ENCODE peak calls at places on chromosomes 16 and 17, in four cellular contexts. O is cardiac fibroblast, G is fibroblast of pulmonary artery, X is fibroblast of mammary gland. R is an unnamed sample.

GRCh38 chr17:4934173-4934979 is 2.3 kb downstream of the GP1BA start:
- DNase-seq in O (peak), G (peak), X (peak), R (peak)

GRCh38 chr16:51056331-51056730 is 94.7 kb downstream of the SALL1 start:
- DNase-seq in O (no peak), G (no peak), X (no peak), R (no peak)

GRCh38 chr16:4021070-4021779 is 95.0 kb downstream of the ADCY9 start:
- DNase-seq in O (no peak), G (no peak), X (no peak), R (peak)

GRCh38 chr17:76841776-76842405 is 26.3 kb upstream of the MGAT5B start:
- DNase-seq in O (no peak), G (no peak), X (no peak), R (no peak)

GRCh38 chr16:68711421-68712139 is 25.5 kb upstream of the CDH1 start:
- DNase-seq in O (no peak), G (no peak), X (no peak), R (no peak)

GRCh38 chr17:82956726-82957468 is 117.1 kb upstream of the ZNF750 start:
- DNase-seq in O (no peak), G (no peak), X (no peak), R (no peak)

GRCh38 chr16:51139568-51139967 is 11.5 kb downstream of the SALL1 start:
- DNase-seq in O (no peak), G (no peak), X (no peak), R (no peak)

GRCh38 chr16:68374961-68375660 is 64.3 kb downstream of the PRMT7 start:
- DNase-seq in O (no peak), G (no peak), X (no peak), R (no peak)

GRCh38 chr17:65294184-65294719 is 157.1 kb downstream of the RGS9 start:
- DNase-seq in O (peak), G (peak), X (peak), R (peak)

GRCh38 chr16:31868164-31868563 is 5.4 kb upstream of the ZNF267 start:
- DNase-seq in O (no peak), G (no peak), X (no peak), R (no peak)

GRCh38 chr16:86901483-86901882 is 323.1 kb downstream of the FOXL1 start:
- DNase-seq in O (peak), G (peak), X (peak), R (peak)

GRCh38 chr17:82679586-82680465 is 18.7 kb downstream of the RAB40B start:
- DNase-seq in O (no peak), G (no peak), X (no peak), R (no peak)

GRCh38 chr17:2964370-2964769 is 99.0 kb downstream of the OR1D5 start:
- DNase-seq in O (no peak), G (no peak), X (no peak), R (no peak)

DNA sequence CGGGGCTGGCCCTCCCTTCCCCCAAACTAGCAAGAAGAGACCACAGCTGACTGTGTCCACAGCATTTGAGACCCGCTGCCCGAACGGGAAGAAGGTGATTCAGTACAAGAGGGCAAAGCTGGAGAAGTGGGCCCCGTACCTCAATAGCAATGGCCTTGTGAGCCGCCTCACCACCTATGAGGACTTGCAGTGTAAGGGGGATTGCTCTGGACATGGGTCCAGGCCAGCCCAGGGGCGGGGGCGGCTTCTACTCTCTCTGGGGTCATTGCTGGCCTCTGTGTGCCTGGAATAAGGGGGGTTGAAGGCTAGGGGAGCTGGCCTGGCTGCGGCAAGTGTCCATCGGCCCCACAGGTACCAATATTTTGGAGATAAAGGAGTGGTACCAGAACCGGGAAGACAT is 12.9 kb upstream of the KATNB1 start:
- DNase-seq in O (no peak), G (no peak), X (no peak), R (no peak)
- TF ChIP-seq CTCF in O (no peak), G (no peak), X (no peak), R (no peak)

GRCh38 chr16:21698169-21699032 is 34.6 kb downstream of the OTOA start:
- DNase-seq in O (no peak), G (no peak), X (no peak), R (no peak)
- TF ChIP-seq CTCF in O (no peak), G (no peak), X (no peak), R (no peak)

DNA sequence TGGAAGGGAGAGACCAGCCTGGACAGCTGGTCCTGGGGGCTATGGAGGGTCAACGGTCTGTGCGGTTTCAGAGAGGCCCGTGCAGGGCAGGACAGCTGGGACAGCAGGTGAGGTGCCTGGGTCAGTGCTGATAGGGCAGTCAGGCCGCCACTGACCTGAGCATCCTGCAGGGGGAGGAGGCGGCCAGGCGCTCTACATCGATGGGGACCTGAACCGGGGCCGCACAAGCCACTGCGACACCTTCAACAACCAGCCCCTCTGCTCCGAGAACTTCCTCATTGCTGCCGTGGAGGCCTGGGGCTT is 13.2 kb upstream of the ATP6V0C start:
- DNase-seq in O (no peak), G (no peak), X (no peak), R (no peak)
- TF ChIP-seq CTCF in O (no peak), G (no peak), X (peak), R (no peak)

DNA sequence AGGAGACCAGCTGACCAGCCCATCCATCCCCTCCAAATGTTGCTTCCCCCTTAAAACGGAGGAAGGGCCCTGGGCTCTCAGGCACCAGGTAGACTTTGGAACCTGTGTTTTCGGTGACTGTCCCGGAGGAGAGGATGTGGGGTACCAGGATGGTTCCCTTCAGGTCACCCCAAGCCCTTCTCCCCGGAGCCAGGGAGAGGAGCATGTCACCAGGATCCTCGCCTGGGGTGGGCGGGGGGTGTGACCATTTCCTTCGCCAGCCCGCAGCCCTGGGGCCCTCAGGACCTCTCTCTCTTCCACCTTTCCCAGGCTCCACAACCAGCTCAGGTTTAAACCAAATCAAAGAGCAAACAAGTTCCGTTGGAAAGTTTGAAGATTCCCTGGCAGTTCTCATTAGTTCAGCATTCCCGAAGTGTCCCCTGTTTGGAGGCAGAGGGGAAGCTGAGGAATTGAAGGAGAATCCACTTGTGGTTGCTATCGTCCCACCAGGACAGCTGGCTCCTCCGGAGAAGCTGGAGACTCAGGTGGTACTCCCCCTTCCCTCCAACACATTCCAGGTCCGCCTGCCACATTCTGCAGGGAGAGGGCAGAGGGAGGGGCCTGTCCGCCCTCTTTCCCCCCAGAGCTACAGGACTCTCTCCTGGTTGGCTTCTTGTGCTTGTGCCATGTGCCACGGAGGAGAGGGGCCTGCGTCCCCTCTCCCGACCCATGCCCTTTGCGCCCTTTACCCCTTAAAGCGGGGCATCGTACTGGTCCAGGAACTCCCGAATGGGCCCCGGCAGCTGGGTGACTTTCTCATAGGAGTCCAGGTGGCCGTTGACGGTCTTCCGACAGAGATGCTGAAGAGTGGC is 2.0 kb downstream of the SOCS3 start:
- DNase-seq in O (no peak), G (peak), X (no peak), R (no peak)
- TF ChIP-seq CTCF in O (no peak), G (no peak), X (no peak), R (no peak)

GRCh38 chr17:79979841-79980215 is 55.8 kb downstream of the TBC1D16 start:
- DNase-seq in O (no peak), G (no peak), X (no peak), R (no peak)
- TF ChIP-seq CTCF in O (no peak), G (no peak), X (no peak), R (no peak)

GRCh38 chr17:55301521-55302406 is 37.0 kb downstream of the HLF start:
- DNase-seq in O (peak), G (peak), X (no peak), R (no peak)
- TF ChIP-seq CTCF in O (no peak), G (no peak), X (no peak), R (no peak)